ENCODE peak calls at places on chromosomes 12 and 14, in eight cellular contexts. One of them, this sample, is unnamed.
A peak's percentile ranks its signal among the peaks of the same experiment; 100 is the strongest.

GRCh38 chr12:89968151-89968699 is 259.6 kb upstream of the ATP2B1 start:
- DNase-seq in ascending aorta: no peak
- DNase-seq in endothelial cell: no peak
- DNase-seq in A673: no peak
- DNase-seq in heart right ventricle: no peak
- DNase-seq in mammary epithelial cell: no peak
- DNase-seq in neural crest cell: no peak
- DNase-seq in cardiac fibroblast: no peak
- DNase-seq in this sample: no peak

GRCh38 chr14:91858536-91859275 is 8.6 kb downstream of the TC2N start:
- DNase-seq in mammary epithelial cell: no peak
- DNase-seq in heart right ventricle: no peak
- DNase-seq in A673: peak; percentile 70
- DNase-seq in endothelial cell: no peak
- DNase-seq in neural crest cell: no peak
- DNase-seq in cardiac fibroblast: peak; percentile 69
- DNase-seq in ascending aorta: no peak
- DNase-seq in this sample: no peak

GRCh38 chr12:20212036-20212435 is 156.3 kb upstream of the PDE3A start:
- DNase-seq in endothelial cell: no peak
- DNase-seq in neural crest cell: no peak
- DNase-seq in cardiac fibroblast: peak; percentile 49
- DNase-seq in A673: peak; percentile 11
- DNase-seq in mammary epithelial cell: no peak
- DNase-seq in heart right ventricle: no peak
- DNase-seq in ascending aorta: no peak
- DNase-seq in this sample: no peak

GRCh38 chr12:103928736-103929050 is 1.5 kb upstream of the HSP90B1 start:
- DNase-seq in heart right ventricle: peak; percentile 12
- DNase-seq in ascending aorta: peak; percentile 66
- DNase-seq in mammary epithelial cell: no peak
- DNase-seq in endothelial cell: no peak
- DNase-seq in neural crest cell: no peak
- DNase-seq in A673: no peak
- DNase-seq in cardiac fibroblast: no peak
- DNase-seq in this sample: no peak

GRCh38 chr14:103480595-103480994 is 42.0 kb downstream of the CKB start:
- DNase-seq in mammary epithelial cell: no peak
- DNase-seq in heart right ventricle: no peak
- DNase-seq in ascending aorta: peak; percentile 5
- DNase-seq in cardiac fibroblast: no peak
- DNase-seq in neural crest cell: no peak
- DNase-seq in A673: no peak
- DNase-seq in endothelial cell: no peak
- DNase-seq in this sample: no peak

GRCh38 chr14:64444984-64445845 is 20.1 kb upstream of the AKAP5 start:
- DNase-seq in mammary epithelial cell: peak; percentile 80
- DNase-seq in ascending aorta: peak; percentile 78
- DNase-seq in neural crest cell: no peak
- DNase-seq in heart right ventricle: no peak
- DNase-seq in cardiac fibroblast: peak; percentile 88
- DNase-seq in endothelial cell: no peak
- DNase-seq in A673: peak; percentile 78
- DNase-seq in this sample: no peak

GRCh38 chr12:52232233-52232915 is 669 bp upstream of the KRT7 start:
- DNase-seq in endothelial cell: no peak
- DNase-seq in mammary epithelial cell: peak; percentile 48
- DNase-seq in heart right ventricle: no peak
- DNase-seq in ascending aorta: no peak
- DNase-seq in neural crest cell: no peak
- DNase-seq in cardiac fibroblast: no peak
- DNase-seq in A673: no peak
- DNase-seq in this sample: peak; percentile 61

GRCh38 chr12:14410841-14411569 is 45.5 kb downstream of the ATF7IP start:
- DNase-seq in cardiac fibroblast: no peak
- DNase-seq in endothelial cell: no peak
- DNase-seq in mammary epithelial cell: peak; percentile 57
- DNase-seq in heart right ventricle: no peak
- DNase-seq in ascending aorta: no peak
- DNase-seq in A673: no peak
- DNase-seq in neural crest cell: no peak
- DNase-seq in this sample: no peak

GRCh38 chr14:50321009-50321660 is 9.0 kb downstream of the DMAC2L start:
- DNase-seq in cardiac fibroblast: peak; percentile 98
- DNase-seq in ascending aorta: peak; percentile 80
- DNase-seq in neural crest cell: peak; percentile 33
- DNase-seq in A673: peak; percentile 93
- DNase-seq in mammary epithelial cell: peak; percentile 99
- DNase-seq in endothelial cell: peak; percentile 54
- DNase-seq in heart right ventricle: peak; percentile 74
- DNase-seq in this sample: no peak

DNA sequence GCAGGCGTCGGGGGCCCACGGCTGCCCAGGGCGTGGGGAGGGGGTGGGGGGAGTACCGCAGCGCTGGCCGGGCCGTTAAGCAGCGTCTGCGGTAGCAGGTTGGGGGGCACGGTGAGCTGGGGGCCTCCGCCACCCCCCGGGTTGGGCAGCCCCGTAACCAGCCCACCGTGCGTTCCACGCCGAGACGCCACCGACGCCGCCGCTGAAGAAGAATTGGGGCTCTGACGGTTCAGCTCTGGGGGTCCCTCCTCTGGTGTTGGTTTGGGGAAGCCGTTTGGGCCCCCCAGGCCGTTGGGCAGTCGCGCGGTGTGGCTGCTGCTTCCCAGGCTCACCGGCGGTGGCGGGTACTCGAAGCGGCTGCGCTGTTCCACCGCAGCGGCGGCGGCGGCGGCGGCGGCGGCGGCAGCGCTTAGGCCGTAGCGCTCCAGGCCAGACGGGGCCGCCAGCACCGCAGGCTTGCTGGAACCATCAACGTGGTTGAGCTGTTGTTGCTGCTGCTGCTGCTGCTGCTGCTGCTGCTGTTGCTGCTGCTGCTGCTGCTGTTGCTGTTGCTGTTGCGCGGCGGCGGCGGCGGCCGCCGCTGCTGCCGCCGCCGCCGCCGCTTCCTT is 1.5 kb downstream of the IRF2BPL start:
- DNase-seq in A673: peak; percentile 82
- DNase-seq in cardiac fibroblast: peak; percentile 63
- DNase-seq in ascending aorta: no peak
- DNase-seq in neural crest cell: peak; percentile 45
- DNase-seq in mammary epithelial cell: peak; percentile 41
- DNase-seq in heart right ventricle: peak; percentile 40
- DNase-seq in endothelial cell: peak; percentile 51
- DNase-seq in this sample: no peak
- TF ChIP-seq CTCF in A673: no peak
- TF ChIP-seq CTCF in cardiac fibroblast: no peak
- TF ChIP-seq CTCF in ascending aorta: peak; percentile 7
- TF ChIP-seq CTCF in neural crest cell: peak; percentile 26
- TF ChIP-seq CTCF in mammary epithelial cell: no peak
- TF ChIP-seq CTCF in heart right ventricle: no peak
- TF ChIP-seq CTCF in endothelial cell: no peak
- TF ChIP-seq CTCF in this sample: peak; percentile 28

DNA sequence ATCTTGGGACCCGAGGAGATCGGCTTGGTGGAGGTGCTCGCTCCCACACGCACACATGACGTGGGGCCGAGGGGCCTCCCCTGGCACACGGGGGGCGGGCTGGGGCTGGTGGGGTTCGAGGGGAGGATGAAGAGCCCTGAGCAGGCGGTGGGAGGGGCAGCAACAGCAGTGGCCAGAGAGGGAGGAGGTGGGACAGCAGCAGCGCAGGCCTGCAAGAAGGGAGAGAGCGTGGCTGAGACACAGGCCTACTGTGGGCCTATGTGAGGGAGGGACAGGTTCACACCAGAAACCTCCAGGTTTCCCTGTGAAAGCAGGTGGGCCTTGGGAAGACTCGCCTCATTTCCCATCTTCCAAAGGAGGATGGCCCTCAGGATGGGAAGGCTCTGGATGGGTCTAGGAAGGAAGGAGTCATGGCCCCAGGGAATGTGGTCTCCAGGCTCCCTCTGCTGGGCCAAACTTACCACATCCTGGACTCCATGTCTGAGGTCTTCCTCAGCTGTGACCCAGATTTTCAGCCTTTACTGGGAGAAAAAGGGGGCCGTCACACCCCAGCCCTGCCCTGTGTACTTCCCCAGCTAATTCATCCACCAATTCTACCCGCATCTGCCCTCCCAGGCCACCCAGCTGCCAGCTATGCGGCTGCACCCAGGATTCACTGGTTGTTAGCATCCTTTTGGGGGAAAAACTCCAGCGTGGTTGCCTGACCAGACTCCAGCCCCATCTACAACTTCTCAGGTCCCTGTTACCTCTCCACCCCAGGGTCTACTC is 2.8 kb downstream of the PIANP start:
- DNase-seq in heart right ventricle: no peak
- DNase-seq in neural crest cell: peak; percentile 41
- DNase-seq in ascending aorta: no peak
- DNase-seq in mammary epithelial cell: peak; percentile 48
- DNase-seq in cardiac fibroblast: peak; percentile 68
- DNase-seq in A673: peak; percentile 66
- DNase-seq in endothelial cell: peak; percentile 71
- DNase-seq in this sample: no peak
- TF ChIP-seq CTCF in heart right ventricle: peak; percentile 35
- TF ChIP-seq CTCF in neural crest cell: peak; percentile 71
- TF ChIP-seq CTCF in ascending aorta: peak; percentile 31
- TF ChIP-seq CTCF in mammary epithelial cell: peak; percentile 57
- TF ChIP-seq CTCF in cardiac fibroblast: peak; percentile 67
- TF ChIP-seq CTCF in A673: peak; percentile 65
- TF ChIP-seq CTCF in endothelial cell: peak; percentile 50
- TF ChIP-seq CTCF in this sample: peak; percentile 78

GRCh38 chr12:125431516-125431915 is 366.3 kb downstream of the AACS start:
- DNase-seq in ascending aorta: no peak
- DNase-seq in endothelial cell: no peak
- DNase-seq in cardiac fibroblast: no peak
- DNase-seq in heart right ventricle: no peak
- DNase-seq in mammary epithelial cell: no peak
- DNase-seq in A673: no peak
- DNase-seq in neural crest cell: no peak
- DNase-seq in this sample: no peak

GRCh38 chr12:125436686-125437085 is 371.5 kb downstream of the AACS start:
- DNase-seq in A673: no peak
- DNase-seq in heart right ventricle: no peak
- DNase-seq in ascending aorta: no peak
- DNase-seq in cardiac fibroblast: no peak
- DNase-seq in mammary epithelial cell: no peak
- DNase-seq in neural crest cell: no peak
- DNase-seq in endothelial cell: no peak
- DNase-seq in this sample: no peak

GRCh38 chr12:125435871-125436270 is 370.6 kb downstream of the AACS start:
- DNase-seq in heart right ventricle: no peak
- DNase-seq in endothelial cell: no peak
- DNase-seq in cardiac fibroblast: no peak
- DNase-seq in mammary epithelial cell: no peak
- DNase-seq in neural crest cell: no peak
- DNase-seq in ascending aorta: no peak
- DNase-seq in A673: no peak
- DNase-seq in this sample: no peak

GRCh38 chr12:125434936-125435443 is 369.8 kb downstream of the AACS start:
- DNase-seq in A673: no peak
- DNase-seq in cardiac fibroblast: no peak
- DNase-seq in heart right ventricle: no peak
- DNase-seq in mammary epithelial cell: no peak
- DNase-seq in ascending aorta: no peak
- DNase-seq in endothelial cell: no peak
- DNase-seq in neural crest cell: no peak
- DNase-seq in this sample: no peak

DNA sequence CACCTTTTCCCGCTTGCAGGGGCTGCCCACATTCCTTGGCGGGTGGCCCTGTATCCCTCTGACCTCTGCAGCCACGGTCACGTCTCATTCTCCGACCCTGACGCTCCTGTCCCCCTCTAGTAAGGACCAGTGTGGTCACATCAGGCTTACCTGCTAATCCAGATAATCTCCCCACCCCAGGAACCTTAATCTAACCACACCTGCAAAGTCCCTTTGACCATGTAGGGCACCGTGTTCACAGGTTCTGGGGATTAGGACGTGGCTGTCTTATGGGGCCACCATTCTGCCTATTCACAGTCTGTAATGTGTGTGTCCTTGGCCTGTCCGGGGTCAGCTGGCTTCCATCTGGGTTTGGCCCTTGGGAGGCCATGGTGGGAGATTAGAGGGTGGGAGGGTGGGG is 368.9 kb downstream of the AACS start:
- DNase-seq in mammary epithelial cell: no peak
- DNase-seq in cardiac fibroblast: no peak
- DNase-seq in A673: no peak
- DNase-seq in endothelial cell: no peak
- DNase-seq in heart right ventricle: no peak
- DNase-seq in ascending aorta: no peak
- DNase-seq in neural crest cell: no peak
- DNase-seq in this sample: no peak
- TF ChIP-seq CTCF in mammary epithelial cell: no peak
- TF ChIP-seq CTCF in cardiac fibroblast: no peak
- TF ChIP-seq CTCF in A673: no peak
- TF ChIP-seq CTCF in endothelial cell: no peak
- TF ChIP-seq CTCF in heart right ventricle: no peak
- TF ChIP-seq CTCF in ascending aorta: no peak
- TF ChIP-seq CTCF in neural crest cell: no peak
- TF ChIP-seq CTCF in this sample: no peak

GRCh38 chr12:57126061-57126460 is 2.2 kb upstream of the LRP1 start:
- DNase-seq in mammary epithelial cell: no peak
- DNase-seq in heart right ventricle: no peak
- DNase-seq in cardiac fibroblast: no peak
- DNase-seq in A673: no peak
- DNase-seq in neural crest cell: no peak
- DNase-seq in ascending aorta: no peak
- DNase-seq in endothelial cell: no peak
- DNase-seq in this sample: no peak

GRCh38 chr12:57127101-57127709 is 1.1 kb upstream of the LRP1 start:
- DNase-seq in neural crest cell: peak; percentile 46
- DNase-seq in heart right ventricle: peak; percentile 72
- DNase-seq in endothelial cell: peak; percentile 63
- DNase-seq in mammary epithelial cell: peak; percentile 70
- DNase-seq in ascending aorta: peak; percentile 88
- DNase-seq in A673: no peak
- DNase-seq in cardiac fibroblast: no peak
- DNase-seq in this sample: no peak

GRCh38 chr12:57124259-57124877 is 3.9 kb upstream of the LRP1 start:
- DNase-seq in ascending aorta: peak; percentile 88
- DNase-seq in mammary epithelial cell: peak; percentile 55
- DNase-seq in cardiac fibroblast: peak; percentile 84
- DNase-seq in endothelial cell: peak; percentile 81
- DNase-seq in A673: peak; percentile 86
- DNase-seq in heart right ventricle: peak; percentile 84
- DNase-seq in neural crest cell: peak; percentile 84
- DNase-seq in this sample: no peak

GRCh38 chr12:57126561-57126960 is 1.7 kb upstream of the LRP1 start:
- DNase-seq in heart right ventricle: no peak
- DNase-seq in neural crest cell: no peak
- DNase-seq in ascending aorta: no peak
- DNase-seq in cardiac fibroblast: no peak
- DNase-seq in mammary epithelial cell: no peak
- DNase-seq in endothelial cell: no peak
- DNase-seq in A673: no peak
- DNase-seq in this sample: no peak

DNA sequence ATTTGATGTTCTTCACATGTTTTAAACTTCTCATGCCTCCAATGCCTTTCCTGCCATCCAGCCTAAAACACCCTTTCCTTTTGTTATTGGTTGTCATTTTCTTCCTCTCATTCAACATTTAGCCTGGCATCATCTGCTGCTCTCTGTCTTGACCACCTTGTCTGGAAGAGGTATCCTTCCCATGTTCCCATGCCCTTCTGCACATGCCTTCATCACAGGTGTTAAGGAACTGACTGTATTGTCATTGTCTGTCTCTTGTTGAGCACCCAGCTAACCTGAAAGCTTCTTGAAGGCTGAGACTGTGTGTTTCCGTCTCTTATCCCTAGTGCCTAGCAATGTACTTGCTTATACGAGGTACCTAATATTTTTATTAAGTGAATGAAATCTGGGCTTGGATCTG is 4.5 kb upstream of the LRP1 start:
- DNase-seq in mammary epithelial cell: no peak
- DNase-seq in ascending aorta: no peak
- DNase-seq in heart right ventricle: no peak
- DNase-seq in cardiac fibroblast: no peak
- DNase-seq in neural crest cell: no peak
- DNase-seq in A673: no peak
- DNase-seq in endothelial cell: no peak
- DNase-seq in this sample: no peak
- TF ChIP-seq CTCF in mammary epithelial cell: no peak
- TF ChIP-seq CTCF in ascending aorta: no peak
- TF ChIP-seq CTCF in heart right ventricle: no peak
- TF ChIP-seq CTCF in cardiac fibroblast: no peak
- TF ChIP-seq CTCF in neural crest cell: no peak
- TF ChIP-seq CTCF in A673: no peak
- TF ChIP-seq CTCF in endothelial cell: no peak
- TF ChIP-seq CTCF in this sample: no peak

This sample was measured in chondrocyte.